ENCODE peak calls at places on chromosomes 1 and 21, in seven cellular contexts. One of them, this sample, is unnamed.

GRCh38 chr1:22591576-22591975 is 28.3 kb downstream of the EPHA8 start:
- DNase-seq in lower lobe of right lung: no peak
- DNase-seq in lung: no peak
- DNase-seq in tibial nerve: no peak
- DNase-seq in SK-N-SH: no peak
- DNase-seq in PC-3: no peak
- DNase-seq in CD8-positive, alpha-beta memory T cell: no peak
- DNase-seq in this sample: no peak

GRCh38 chr1:8595919-8596318 is 221.5 kb downstream of the RERE start:
- DNase-seq in CD8-positive, alpha-beta memory T cell: no peak
- DNase-seq in lower lobe of right lung: no peak
- DNase-seq in lung: no peak
- DNase-seq in tibial nerve: no peak
- DNase-seq in SK-N-SH: no peak
- DNase-seq in PC-3: no peak
- DNase-seq in this sample: no peak

GRCh38 chr1:157138220-157139124 is at the start of gene ETV3:
- DNase-seq in CD8-positive, alpha-beta memory T cell: peak; percentile 91
- DNase-seq in tibial nerve: peak; percentile 78
- DNase-seq in PC-3: peak; percentile 94
- DNase-seq in lung: peak; percentile 93
- DNase-seq in lower lobe of right lung: peak; percentile 94
- DNase-seq in SK-N-SH: peak; percentile 95
- DNase-seq in this sample: peak; percentile 84

GRCh38 chr21:45874716-45875415 is 106.7 kb upstream of the COL6A1 start:
- DNase-seq in lower lobe of right lung: peak; percentile 35
- DNase-seq in tibial nerve: no peak
- DNase-seq in CD8-positive, alpha-beta memory T cell: no peak
- DNase-seq in SK-N-SH: peak; percentile 78
- DNase-seq in PC-3: peak; percentile 76
- DNase-seq in lung: no peak
- DNase-seq in this sample: peak; percentile 11

GRCh38 chr21:27700974-27701614 is 734.2 kb upstream of the ADAMTS5 start:
- DNase-seq in CD8-positive, alpha-beta memory T cell: no peak
- DNase-seq in lung: peak; percentile 71
- DNase-seq in lower lobe of right lung: peak; percentile 77
- DNase-seq in PC-3: peak; percentile 87
- DNase-seq in tibial nerve: peak; percentile 73
- DNase-seq in SK-N-SH: peak; percentile 59
- DNase-seq in this sample: peak; percentile 47

GRCh38 chr1:227417622-227418245 is 99.4 kb upstream of the CDC42BPA start:
- DNase-seq in tibial nerve: no peak
- DNase-seq in CD8-positive, alpha-beta memory T cell: no peak
- DNase-seq in lung: no peak
- DNase-seq in SK-N-SH: no peak
- DNase-seq in lower lobe of right lung: no peak
- DNase-seq in PC-3: no peak
- DNase-seq in this sample: no peak

GRCh38 chr1:92916899-92917298 is 44.4 kb downstream of the DIPK1A start:
- DNase-seq in tibial nerve: no peak
- DNase-seq in lung: no peak
- DNase-seq in SK-N-SH: no peak
- DNase-seq in CD8-positive, alpha-beta memory T cell: no peak
- DNase-seq in lower lobe of right lung: no peak
- DNase-seq in PC-3: peak; percentile 81
- DNase-seq in this sample: no peak

GRCh38 chr21:44618909-44619308 is 7.0 kb downstream of the KRTAP10-8 start:
- DNase-seq in PC-3: peak; percentile 19
- DNase-seq in lung: no peak
- DNase-seq in CD8-positive, alpha-beta memory T cell: peak; percentile 81
- DNase-seq in lower lobe of right lung: no peak
- DNase-seq in SK-N-SH: no peak
- DNase-seq in tibial nerve: no peak
- DNase-seq in this sample: no peak

GRCh38 chr1:182484531-182485257 is 34.7 kb downstream of the RGSL1 start:
- DNase-seq in CD8-positive, alpha-beta memory T cell: no peak
- DNase-seq in PC-3: peak; percentile 10
- DNase-seq in tibial nerve: no peak
- DNase-seq in lung: no peak
- DNase-seq in SK-N-SH: peak; percentile 7
- DNase-seq in lower lobe of right lung: no peak
- DNase-seq in this sample: no peak

GRCh38 chr1:234887026-234887910 is 241.4 kb downstream of the TOMM20 start:
- DNase-seq in CD8-positive, alpha-beta memory T cell: no peak
- DNase-seq in lower lobe of right lung: no peak
- DNase-seq in SK-N-SH: no peak
- DNase-seq in tibial nerve: peak; percentile 33
- DNase-seq in lung: no peak
- DNase-seq in PC-3: no peak
- DNase-seq in this sample: peak; percentile 82

GRCh38 chr1:193221641-193222040 is 35.2 kb upstream of the B3GALT2 start:
- DNase-seq in PC-3: no peak
- DNase-seq in SK-N-SH: no peak
- DNase-seq in lower lobe of right lung: no peak
- DNase-seq in CD8-positive, alpha-beta memory T cell: no peak
- DNase-seq in tibial nerve: no peak
- DNase-seq in lung: no peak
- DNase-seq in this sample: no peak

GRCh38 chr1:33346921-33347649 is 26.2 kb upstream of the A3GALT2 start:
- DNase-seq in CD8-positive, alpha-beta memory T cell: no peak
- DNase-seq in SK-N-SH: no peak
- DNase-seq in tibial nerve: no peak
- DNase-seq in lung: peak; percentile 60
- DNase-seq in lower lobe of right lung: no peak
- DNase-seq in PC-3: peak; percentile 94
- DNase-seq in this sample: peak; percentile 56

GRCh38 chr1:15148975-15149374 is 4.6 kb upstream of the TMEM51 start:
- DNase-seq in PC-3: no peak
- DNase-seq in lung: no peak
- DNase-seq in SK-N-SH: no peak
- DNase-seq in tibial nerve: no peak
- DNase-seq in CD8-positive, alpha-beta memory T cell: no peak
- DNase-seq in lower lobe of right lung: no peak
- DNase-seq in this sample: no peak

GRCh38 chr21:34745557-34746255 is 76.9 kb downstream of the CLIC6 start:
- DNase-seq in PC-3: peak; percentile 93
- DNase-seq in lower lobe of right lung: peak; percentile 80
- DNase-seq in tibial nerve: peak; percentile 47
- DNase-seq in CD8-positive, alpha-beta memory T cell: peak; percentile 57
- DNase-seq in SK-N-SH: peak; percentile 76
- DNase-seq in lung: peak; percentile 73
- DNase-seq in this sample: peak; percentile 48

GRCh38 chr1:192805832-192806323 is 3.0 kb upstream of the RGS2 start:
- DNase-seq in PC-3: peak; percentile 91
- DNase-seq in lung: no peak
- DNase-seq in CD8-positive, alpha-beta memory T cell: peak; percentile 58
- DNase-seq in SK-N-SH: peak; percentile 50
- DNase-seq in tibial nerve: no peak
- DNase-seq in lower lobe of right lung: no peak
- DNase-seq in this sample: no peak

GRCh38 chr1:10668241-10668761 is 128.1 kb downstream of the CASZ1 start:
- DNase-seq in PC-3: no peak
- DNase-seq in SK-N-SH: peak; percentile 68
- DNase-seq in tibial nerve: no peak
- DNase-seq in lung: no peak
- DNase-seq in CD8-positive, alpha-beta memory T cell: no peak
- DNase-seq in lower lobe of right lung: no peak
- DNase-seq in this sample: no peak

GRCh38 chr1:27365372-27366112 is 1.2 kb downstream of the MAP3K6 start:
- DNase-seq in lung: peak; percentile 91
- DNase-seq in CD8-positive, alpha-beta memory T cell: peak; percentile 83
- DNase-seq in PC-3: peak; percentile 79
- DNase-seq in SK-N-SH: peak; percentile 97
- DNase-seq in tibial nerve: peak; percentile 89
- DNase-seq in lower lobe of right lung: peak; percentile 91
- DNase-seq in this sample: peak; percentile 82

GRCh38 chr1:153617677-153618076 is 1.6 kb upstream of the S100A14 start:
- DNase-seq in SK-N-SH: peak; percentile 82
- DNase-seq in lower lobe of right lung: no peak
- DNase-seq in CD8-positive, alpha-beta memory T cell: no peak
- DNase-seq in lung: peak; percentile 80
- DNase-seq in PC-3: peak; percentile 96
- DNase-seq in tibial nerve: peak; percentile 55
- DNase-seq in this sample: no peak

GRCh38 chr1:28781305-28781704 is 30.7 kb upstream of the OPRD1 start:
- DNase-seq in lower lobe of right lung: no peak
- DNase-seq in tibial nerve: no peak
- DNase-seq in lung: no peak
- DNase-seq in SK-N-SH: no peak
- DNase-seq in CD8-positive, alpha-beta memory T cell: no peak
- DNase-seq in PC-3: no peak
- DNase-seq in this sample: no peak

GRCh38 chr1:71086331-71086730 is 5.5 kb upstream of the ZRANB2 start:
- DNase-seq in lung: no peak
- DNase-seq in SK-N-SH: no peak
- DNase-seq in lower lobe of right lung: no peak
- DNase-seq in PC-3: peak; percentile 94
- DNase-seq in tibial nerve: no peak
- DNase-seq in CD8-positive, alpha-beta memory T cell: no peak
- DNase-seq in this sample: no peak

GRCh38 chr1:71083271-71083670 is 2.4 kb upstream of the ZRANB2 start:
- DNase-seq in tibial nerve: no peak
- DNase-seq in lower lobe of right lung: no peak
- DNase-seq in CD8-positive, alpha-beta memory T cell: no peak
- DNase-seq in PC-3: no peak
- DNase-seq in lung: no peak
- DNase-seq in SK-N-SH: no peak
- DNase-seq in this sample: no peak

GRCh38 chr1:71080178-71080781 is 555 bp downstream of the ZRANB2 start:
- DNase-seq in lower lobe of right lung: no peak
- DNase-seq in PC-3: no peak
- DNase-seq in tibial nerve: no peak
- DNase-seq in CD8-positive, alpha-beta memory T cell: no peak
- DNase-seq in lung: no peak
- DNase-seq in SK-N-SH: peak; percentile 24
- DNase-seq in this sample: peak; percentile 2

GRCh38 chr1:71080782-71081696 is at the start of gene ZRANB2:
- DNase-seq in lung: peak; percentile 92
- DNase-seq in tibial nerve: peak; percentile 69
- DNase-seq in PC-3: peak; percentile 97
- DNase-seq in CD8-positive, alpha-beta memory T cell: peak; percentile 94
- DNase-seq in SK-N-SH: peak; percentile 81
- DNase-seq in lower lobe of right lung: peak; percentile 90
- DNase-seq in this sample: peak; percentile 80

GRCh38 chr1:71081697-71082080 is 854 bp upstream of the ZRANB2 start:
- DNase-seq in tibial nerve: no peak
- DNase-seq in CD8-positive, alpha-beta memory T cell: peak; percentile 50
- DNase-seq in PC-3: no peak
- DNase-seq in SK-N-SH: peak; percentile 3
- DNase-seq in lung: no peak
- DNase-seq in lower lobe of right lung: peak; percentile 53
- DNase-seq in this sample: no peak
- H3K27ac ChIP-seq in tibial nerve: peak overlapping the region; percentile 88
- H3K27ac ChIP-seq in CD8-positive, alpha-beta memory T cell: peak overlapping the region; percentile 96
- H3K27ac ChIP-seq in PC-3: peak overlapping the region; percentile 86
- H3K27ac ChIP-seq in SK-N-SH: no peak overlapping the region
- H3K27ac ChIP-seq in lung: no peak overlapping the region
- H3K27ac ChIP-seq in lower lobe of right lung: peak overlapping the region; percentile 94
- H3K27ac ChIP-seq in this sample: peak overlapping the region; percentile 86

GRCh38 chr1:6179564-6180175 is 451 bp downstream of the CHD5 start:
- DNase-seq in tibial nerve: no peak
- DNase-seq in SK-N-SH: peak; percentile 80
- DNase-seq in lung: no peak
- DNase-seq in CD8-positive, alpha-beta memory T cell: peak; percentile 23
- DNase-seq in PC-3: no peak
- DNase-seq in lower lobe of right lung: no peak
- DNase-seq in this sample: no peak
- H3K4me3 ChIP-seq in tibial nerve: no peak overlapping the region
- H3K4me3 ChIP-seq in SK-N-SH: peak overlapping the region; percentile 45
- H3K4me3 ChIP-seq in lung: no peak overlapping the region
- H3K4me3 ChIP-seq in CD8-positive, alpha-beta memory T cell: no peak overlapping the region
- H3K4me3 ChIP-seq in PC-3: no peak overlapping the region
- H3K4me3 ChIP-seq in lower lobe of right lung: peak overlapping the region; percentile 17
- H3K4me3 ChIP-seq in this sample: no peak overlapping the region

DNA sequence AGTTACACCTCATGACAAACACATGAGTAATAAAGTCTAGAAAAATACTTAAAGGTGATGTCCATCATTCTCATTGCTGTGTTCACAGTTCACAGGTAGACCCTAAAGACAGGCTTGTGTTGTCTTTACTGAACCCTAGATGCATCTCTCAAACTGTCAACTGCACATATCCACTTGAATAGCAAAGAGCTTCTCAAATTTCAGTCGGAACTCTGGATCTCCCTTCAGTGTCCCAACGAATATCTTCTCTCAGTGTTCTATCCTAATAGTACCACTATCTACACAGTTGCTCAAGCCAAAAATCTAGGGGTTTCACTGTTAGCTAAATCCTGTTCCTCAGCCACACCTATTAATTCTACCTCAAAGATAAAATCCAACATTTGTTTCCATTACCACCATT is 50.6 kb upstream of the BOLA1 start:
- DNase-seq in tibial nerve: no peak
- DNase-seq in PC-3: peak; percentile 40
- DNase-seq in lung: no peak
- DNase-seq in CD8-positive, alpha-beta memory T cell: no peak
- DNase-seq in lower lobe of right lung: no peak
- DNase-seq in SK-N-SH: no peak
- DNase-seq in this sample: no peak
- H3K27ac ChIP-seq in tibial nerve: peak overlapping the region; percentile 78
- H3K27ac ChIP-seq in PC-3: peak overlapping the region; percentile 4
- H3K27ac ChIP-seq in lung: no peak overlapping the region
- H3K27ac ChIP-seq in CD8-positive, alpha-beta memory T cell: no peak overlapping the region
- H3K27ac ChIP-seq in lower lobe of right lung: no peak overlapping the region
- H3K27ac ChIP-seq in SK-N-SH: peak overlapping the region; percentile 90
- H3K27ac ChIP-seq in this sample: no peak overlapping the region

DNA sequence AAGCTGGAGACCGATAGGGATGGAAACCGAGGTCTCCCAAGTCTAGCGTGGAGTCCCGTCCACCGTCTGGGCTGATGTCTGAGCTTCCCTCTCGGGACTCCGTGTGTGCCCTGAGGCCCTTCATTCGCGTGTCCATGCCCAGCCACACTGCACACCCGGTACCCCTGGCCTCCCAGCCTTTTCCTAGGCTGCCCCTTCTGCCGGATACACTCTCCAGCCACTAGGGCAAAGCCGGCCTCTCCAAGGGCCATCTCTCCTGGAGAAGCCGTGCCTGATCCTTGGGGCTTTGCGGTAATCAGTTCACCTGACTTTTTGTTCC is 49.4 kb upstream of the SLC2A1 start:
- DNase-seq in PC-3: no peak
- DNase-seq in lower lobe of right lung: no peak
- DNase-seq in CD8-positive, alpha-beta memory T cell: no peak
- DNase-seq in SK-N-SH: no peak
- DNase-seq in tibial nerve: no peak
- DNase-seq in lung: no peak
- DNase-seq in this sample: no peak
- H3K4me3 ChIP-seq in PC-3: no peak overlapping the region
- H3K4me3 ChIP-seq in lower lobe of right lung: no peak overlapping the region
- H3K4me3 ChIP-seq in CD8-positive, alpha-beta memory T cell: no peak overlapping the region
- H3K4me3 ChIP-seq in SK-N-SH: no peak overlapping the region
- H3K4me3 ChIP-seq in tibial nerve: no peak overlapping the region
- H3K4me3 ChIP-seq in lung: no peak overlapping the region
- H3K4me3 ChIP-seq in this sample: no peak overlapping the region

This sample was measured in gastrocnemius medialis.